ENCODE peak calls at places on chromosomes 6 and 20, in seven cellular contexts. One of them, this sample, is unnamed.

GRCh38 chr6:113458368-113459010 is 398.7 kb upstream of the MARCKS start:
- DNase-seq in GM12878: no peak
- DNase-seq in H1: no peak
- DNase-seq in HepG2: no peak
- DNase-seq in SK-N-SH: no peak
- DNase-seq in GM12892: no peak
- DNase-seq in K562: no peak
- DNase-seq in this sample: no peak

GRCh38 chr6:31882344-31882743 is 3.5 kb upstream of the SLC44A4 start:
- DNase-seq in GM12878: no peak
- DNase-seq in H1: no peak
- DNase-seq in HepG2: no peak
- DNase-seq in SK-N-SH: no peak
- DNase-seq in GM12892: no peak
- DNase-seq in K562: peak
- DNase-seq in this sample: no peak

GRCh38 chr20:51610761-51611624 is 68.5 kb upstream of the NFATC2 start:
- DNase-seq in GM12878: no peak
- DNase-seq in H1: no peak
- DNase-seq in HepG2: no peak
- DNase-seq in SK-N-SH: no peak
- DNase-seq in GM12892: no peak
- DNase-seq in K562: no peak
- DNase-seq in this sample: no peak

GRCh38 chr6:144266091-144266649 is 19.0 kb upstream of the UTRN start:
- DNase-seq in GM12878: no peak
- DNase-seq in H1: peak
- DNase-seq in HepG2: no peak
- DNase-seq in SK-N-SH: no peak
- DNase-seq in GM12892: no peak
- DNase-seq in K562: no peak
- DNase-seq in this sample: no peak

GRCh38 chr6:166466178-166467122 is 83.7 kb upstream of the MPC1 start:
- DNase-seq in GM12878: no peak
- DNase-seq in H1: no peak
- DNase-seq in HepG2: no peak
- DNase-seq in SK-N-SH: peak
- DNase-seq in GM12892: no peak
- DNase-seq in K562: no peak
- DNase-seq in this sample: no peak

GRCh38 chr20:41078329-41078728 is 49.7 kb downstream of the TOP1 start:
- DNase-seq in GM12878: peak
- DNase-seq in H1: no peak
- DNase-seq in HepG2: peak
- DNase-seq in SK-N-SH: peak
- DNase-seq in GM12892: no peak
- DNase-seq in K562: no peak
- DNase-seq in this sample: no peak

GRCh38 chr6:11744753-11745152 is 33.9 kb downstream of the ADTRP start:
- DNase-seq in GM12878: no peak
- DNase-seq in H1: no peak
- DNase-seq in HepG2: no peak
- DNase-seq in SK-N-SH: no peak
- DNase-seq in GM12892: no peak
- DNase-seq in K562: no peak
- DNase-seq in this sample: no peak

GRCh38 chr6:107315116-107315515 is 144.2 kb downstream of the PDSS2 start:
- DNase-seq in GM12878: no peak
- DNase-seq in H1: no peak
- DNase-seq in HepG2: no peak
- DNase-seq in SK-N-SH: no peak
- DNase-seq in GM12892: no peak
- DNase-seq in K562: no peak
- DNase-seq in this sample: no peak

GRCh38 chr6:156925718-156926607 is 148.8 kb downstream of the ARID1B start:
- DNase-seq in GM12878: no peak
- DNase-seq in H1: no peak
- DNase-seq in HepG2: no peak
- DNase-seq in SK-N-SH: no peak
- DNase-seq in GM12892: no peak
- DNase-seq in K562: no peak
- DNase-seq in this sample: no peak

GRCh38 chr20:258963-259362 is 1.4 kb downstream of the DEFB132 start:
- DNase-seq in GM12878: no peak
- DNase-seq in H1: no peak
- DNase-seq in HepG2: peak
- DNase-seq in SK-N-SH: no peak
- DNase-seq in GM12892: no peak
- DNase-seq in K562: peak
- DNase-seq in this sample: no peak

GRCh38 chr20:259991-260390 is 2.5 kb downstream of the DEFB132 start:
- DNase-seq in GM12878: no peak
- DNase-seq in H1: no peak
- DNase-seq in HepG2: no peak
- DNase-seq in SK-N-SH: no peak
- DNase-seq in GM12892: no peak
- DNase-seq in K562: no peak
- DNase-seq in this sample: no peak

GRCh38 chr20:258269-258858 is 840 bp downstream of the DEFB132 start:
- DNase-seq in GM12878: no peak
- DNase-seq in H1: no peak
- DNase-seq in HepG2: no peak
- DNase-seq in SK-N-SH: no peak
- DNase-seq in GM12892: no peak
- DNase-seq in K562: no peak
- DNase-seq in this sample: no peak

GRCh38 chr20:252801-253200 is 4.7 kb upstream of the DEFB132 start:
- DNase-seq in GM12878: no peak
- DNase-seq in H1: no peak
- DNase-seq in HepG2: no peak
- DNase-seq in SK-N-SH: no peak
- DNase-seq in GM12892: no peak
- DNase-seq in K562: no peak
- DNase-seq in this sample: no peak

DNA sequence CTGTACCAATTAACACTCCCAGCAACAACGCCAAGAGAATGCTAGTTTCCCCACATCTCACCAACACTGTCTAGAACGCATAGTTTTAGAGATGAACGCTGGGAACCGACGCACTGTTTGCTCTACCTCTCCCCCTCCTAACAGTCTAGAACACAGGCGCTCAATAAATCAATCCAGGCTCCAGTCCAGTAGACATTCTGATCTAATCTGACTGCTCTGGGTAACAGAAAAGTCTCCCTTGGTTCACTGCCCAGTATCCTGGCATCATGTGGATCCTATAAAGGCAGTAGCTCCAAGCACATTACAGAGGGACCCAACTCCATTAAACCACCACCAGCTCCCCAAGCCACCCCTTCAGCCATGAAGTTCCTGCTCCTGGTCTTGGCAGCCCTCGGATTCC is at the start of gene DEFB132:
- DNase-seq in GM12878: no peak
- DNase-seq in H1: no peak
- DNase-seq in HepG2: no peak
- DNase-seq in SK-N-SH: peak
- DNase-seq in GM12892: no peak
- DNase-seq in K562: no peak
- DNase-seq in this sample: no peak
- TF ChIP-seq POLR2AphosphoS5 in GM12878: no peak
- TF ChIP-seq POLR2AphosphoS5 in H1: no peak
- TF ChIP-seq POLR2AphosphoS5 in HepG2: no peak
- TF ChIP-seq POLR2AphosphoS5 in SK-N-SH: no peak
- TF ChIP-seq POLR2AphosphoS5 in GM12892: no peak
- TF ChIP-seq POLR2AphosphoS5 in K562: no peak
- TF ChIP-seq POLR2AphosphoS5 in this sample: no peak

GRCh38 chr20:47710665-47711045 is 74.6 kb downstream of the SULF2 start:
- DNase-seq in GM12878: no peak
- DNase-seq in H1: no peak
- DNase-seq in HepG2: no peak
- DNase-seq in SK-N-SH: no peak
- DNase-seq in GM12892: no peak
- DNase-seq in K562: no peak
- DNase-seq in this sample: no peak

GRCh38 chr20:47708953-47709833 is 76.1 kb downstream of the SULF2 start:
- DNase-seq in GM12878: no peak
- DNase-seq in H1: no peak
- DNase-seq in HepG2: peak
- DNase-seq in SK-N-SH: peak
- DNase-seq in GM12892: no peak
- DNase-seq in K562: no peak
- DNase-seq in this sample: no peak

GRCh38 chr20:47711046-47711752 is 74.1 kb downstream of the SULF2 start:
- DNase-seq in GM12878: no peak
- DNase-seq in H1: no peak
- DNase-seq in HepG2: peak
- DNase-seq in SK-N-SH: no peak
- DNase-seq in GM12892: no peak
- DNase-seq in K562: no peak
- DNase-seq in this sample: no peak

GRCh38 chr20:47713941-47714450 is 71.3 kb downstream of the SULF2 start:
- DNase-seq in GM12878: no peak
- DNase-seq in H1: no peak
- DNase-seq in HepG2: peak
- DNase-seq in SK-N-SH: no peak
- DNase-seq in GM12892: no peak
- DNase-seq in K562: no peak
- DNase-seq in this sample: no peak

DNA sequence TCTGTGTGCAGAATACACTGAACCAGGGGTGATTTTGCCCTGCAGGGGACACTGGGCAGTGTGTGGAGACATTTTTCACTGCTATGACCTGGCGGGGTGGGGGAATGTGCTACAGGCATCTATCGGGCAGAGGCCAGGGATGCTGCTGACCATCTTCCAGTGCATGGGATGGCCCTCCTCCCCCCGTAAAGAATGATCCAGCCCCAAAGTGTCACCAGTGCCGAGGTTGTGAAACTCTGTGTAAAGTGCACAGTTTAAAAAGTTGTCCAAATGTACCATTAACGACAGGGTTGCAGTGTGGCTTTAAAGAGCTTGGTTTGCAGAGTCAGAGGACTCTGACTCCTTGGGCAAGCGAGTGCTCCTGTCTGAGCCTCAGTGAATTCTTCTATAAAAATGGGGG is 72.1 kb downstream of the SULF2 start:
- DNase-seq in GM12878: no peak
- DNase-seq in H1: no peak
- DNase-seq in HepG2: peak
- DNase-seq in SK-N-SH: no peak
- DNase-seq in GM12892: no peak
- DNase-seq in K562: no peak
- DNase-seq in this sample: no peak
- TF ChIP-seq TAF1 in GM12878: no peak
- TF ChIP-seq TAF1 in H1: no peak
- TF ChIP-seq TAF1 in HepG2: no peak
- TF ChIP-seq TAF1 in SK-N-SH: no peak
- TF ChIP-seq TAF1 in GM12892: no peak
- TF ChIP-seq TAF1 in K562: no peak
- TF ChIP-seq TAF1 in this sample: no peak

GRCh38 chr20:50578061-50578777 is 68.0 kb downstream of the PTPN1 start:
- DNase-seq in GM12878: no peak
- DNase-seq in H1: no peak
- DNase-seq in HepG2: no peak
- DNase-seq in SK-N-SH: no peak
- DNase-seq in GM12892: no peak
- DNase-seq in K562: no peak
- DNase-seq in this sample: no peak
- TF ChIP-seq POLR2AphosphoS5 in GM12878: no peak
- TF ChIP-seq POLR2AphosphoS5 in H1: no peak
- TF ChIP-seq POLR2AphosphoS5 in HepG2: no peak
- TF ChIP-seq POLR2AphosphoS5 in SK-N-SH: no peak
- TF ChIP-seq POLR2AphosphoS5 in GM12892: no peak
- TF ChIP-seq POLR2AphosphoS5 in K562: no peak
- TF ChIP-seq POLR2AphosphoS5 in this sample: no peak

DNA sequence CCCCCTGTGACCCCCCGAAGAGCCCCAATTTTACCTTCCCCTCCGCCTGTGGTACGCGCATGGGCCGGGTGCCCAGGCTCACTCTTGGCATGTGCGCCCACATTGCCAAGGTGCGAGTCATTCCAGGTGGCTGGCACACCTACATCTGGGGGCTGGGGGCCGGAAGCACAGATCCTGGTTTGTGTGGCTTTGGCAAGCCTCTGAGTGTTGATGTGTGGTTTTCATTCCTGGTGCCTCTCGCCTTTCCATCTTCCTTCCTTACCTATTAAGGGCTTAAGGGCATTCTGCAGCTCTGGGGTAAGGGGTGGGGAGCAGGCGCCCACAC is 380 bp upstream of the RNF39 start:
- DNase-seq in GM12878: no peak
- DNase-seq in H1: no peak
- DNase-seq in HepG2: no peak
- DNase-seq in SK-N-SH: peak
- DNase-seq in GM12892: no peak
- DNase-seq in K562: no peak
- DNase-seq in this sample: no peak
- TF ChIP-seq TAF1 in GM12878: no peak
- TF ChIP-seq TAF1 in H1: no peak
- TF ChIP-seq TAF1 in HepG2: no peak
- TF ChIP-seq TAF1 in SK-N-SH: no peak
- TF ChIP-seq TAF1 in GM12892: no peak
- TF ChIP-seq TAF1 in K562: no peak
- TF ChIP-seq TAF1 in this sample: no peak

GRCh38 chr6:44041461-44042260 is 85.6 kb downstream of the MRPL14 start:
- DNase-seq in GM12878: no peak
- DNase-seq in H1: no peak
- DNase-seq in HepG2: no peak
- DNase-seq in SK-N-SH: no peak
- DNase-seq in GM12892: no peak
- DNase-seq in K562: peak
- DNase-seq in this sample: no peak
- TF ChIP-seq POLR2AphosphoS5 in GM12878: no peak
- TF ChIP-seq POLR2AphosphoS5 in H1: no peak
- TF ChIP-seq POLR2AphosphoS5 in HepG2: no peak
- TF ChIP-seq POLR2AphosphoS5 in SK-N-SH: peak
- TF ChIP-seq POLR2AphosphoS5 in GM12892: no peak
- TF ChIP-seq POLR2AphosphoS5 in K562: no peak
- TF ChIP-seq POLR2AphosphoS5 in this sample: no peak